ENCODE peak calls at places on chromosomes 1 and 21, in seven cellular contexts. Y is NB4, R is H1, G is A549, S is K562, Q is HepG2, D is GM12878. X is an unnamed sample.

GRCh38 chr1:43908858-43909257 is 24.7 kb upstream of the ARTN start:
- DNase-seq in R (no peak), D (no peak), Y (peak; percentile 21), Q (no peak), S (no peak), G (no peak), X (no peak)

GRCh38 chr1:46615088-46615487 is 1.5 kb downstream of the MOB3C start:
- DNase-seq in S (no peak), R (no peak), D (no peak), Y (no peak), G (no peak), Q (no peak), X (no peak)

GRCh38 chr1:230787471-230787870 is 40.3 kb downstream of the CAPN9 start:
- DNase-seq in Q (no peak), Y (no peak), D (no peak), S (no peak), R (no peak), G (no peak), X (no peak)

GRCh38 chr1:33195560-33195959 is 13.7 kb upstream of the TRIM62 start:
- DNase-seq in S (no peak), D (no peak), G (no peak), Q (no peak), Y (no peak), R (no peak), X (no peak)

GRCh38 chr1:41739061-41739955 is 179.4 kb downstream of the HIVEP3 start:
- DNase-seq in S (no peak), D (peak; percentile 66), Y (peak; percentile 98), G (no peak), Q (no peak), R (no peak), X (no peak)

GRCh38 chr1:100164226-100164625 is 13.8 kb downstream of the LRRC39 start:
- DNase-seq in G (no peak), Q (no peak), R (no peak), Y (no peak), D (no peak), S (no peak), X (no peak)

GRCh38 chr1:159889821-159890252 is 10.1 kb downstream of the CFAP45 start:
- DNase-seq in Q (no peak), S (peak; percentile 50), R (no peak), D (peak; percentile 67), Y (peak; percentile 91), G (peak; percentile 29), X (no peak)

GRCh38 chr1:66930823-66931174 is 6.0 kb downstream of the MIER1 start:
- DNase-seq in R (no peak), D (no peak), Y (no peak), S (no peak), G (no peak), Q (no peak), X (no peak)

GRCh38 chr1:26351591-26352337 is 2.2 kb downstream of the CRYBG2 start:
- DNase-seq in R (no peak), G (peak; percentile 78), Y (no peak), Q (peak; percentile 97), D (no peak), S (peak; percentile 54), X (no peak)

GRCh38 chr1:240234477-240235225 is 143.0 kb downstream of the FMN2 start:
- DNase-seq in R (no peak), S (no peak), Q (no peak), D (no peak), Y (no peak), G (no peak), X (no peak)

GRCh38 chr1:224524679-224525078 is 90.1 kb upstream of the WDR26 start:
- DNase-seq in R (no peak), G (no peak), Q (no peak), S (no peak), Y (no peak), D (no peak), X (no peak)

GRCh38 chr1:94068831-94069648 is 51.9 kb downstream of the ABCA4 start:
- DNase-seq in D (no peak), Y (no peak), S (no peak), Q (peak; percentile 87), G (peak; percentile 73), R (no peak), X (peak; percentile 29)

GRCh38 chr1:94069649-94070285 is 51.2 kb downstream of the ABCA4 start:
- DNase-seq in R (no peak), G (peak; percentile 38), D (no peak), S (no peak), Q (no peak), Y (no peak), X (no peak)

GRCh38 chr1:94070746-94071318 is 50.1 kb downstream of the ABCA4 start:
- DNase-seq in Y (no peak), D (no peak), G (no peak), S (no peak), R (no peak), Q (no peak), X (no peak)

GRCh38 chr1:94067196-94067595 is 53.8 kb downstream of the ABCA4 start:
- DNase-seq in R (no peak), S (no peak), Q (no peak), D (no peak), Y (no peak), G (no peak), X (no peak)

GRCh38 chr1:94068096-94068830 is 52.7 kb downstream of the ABCA4 start:
- DNase-seq in D (no peak), R (no peak), G (peak; percentile 69), Q (peak; percentile 95), S (no peak), Y (no peak), X (no peak)
- TF ChIP-seq MAX in D (no peak), R (no peak), G (no peak), Q (no peak), S (no peak), Y (no peak), X (no peak)

GRCh38 chr1:209172286-209172685 is 411.2 kb upstream of the CAMK1G start:
- DNase-seq in R (no peak), Y (no peak), Q (no peak), G (no peak), S (no peak), D (no peak), X (no peak)

GRCh38 chr1:209162651-209163050 is 420.9 kb upstream of the CAMK1G start:
- DNase-seq in Y (peak; percentile 1), R (no peak), D (no peak), G (no peak), S (no peak), Q (no peak), X (no peak)

DNA sequence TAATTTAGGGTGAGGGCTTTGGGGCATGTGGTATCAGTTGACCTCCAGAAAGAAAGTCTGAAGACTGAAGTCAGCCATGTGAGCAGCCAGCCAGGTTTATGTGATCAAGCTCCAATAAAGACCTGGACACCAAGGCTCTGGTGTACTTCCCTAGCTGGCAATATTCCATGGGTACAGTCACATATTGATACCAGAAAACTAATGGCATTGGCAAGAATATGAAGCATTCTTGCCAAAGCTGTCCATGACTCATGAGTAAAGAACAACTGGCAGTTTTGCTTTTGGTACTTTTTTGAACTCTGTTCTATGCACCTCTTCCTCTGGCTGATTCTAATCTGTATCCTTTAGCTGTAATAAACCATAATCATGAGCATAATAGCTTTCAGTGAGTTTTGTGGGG is 415.3 kb upstream of the CAMK1G start:
- DNase-seq in R (no peak), S (no peak), Q (no peak), Y (no peak), G (no peak), D (no peak), X (no peak)
- TF ChIP-seq MAX in R (no peak), S (no peak), Q (no peak), Y (no peak), G (no peak), D (no peak), X (no peak)

DNA sequence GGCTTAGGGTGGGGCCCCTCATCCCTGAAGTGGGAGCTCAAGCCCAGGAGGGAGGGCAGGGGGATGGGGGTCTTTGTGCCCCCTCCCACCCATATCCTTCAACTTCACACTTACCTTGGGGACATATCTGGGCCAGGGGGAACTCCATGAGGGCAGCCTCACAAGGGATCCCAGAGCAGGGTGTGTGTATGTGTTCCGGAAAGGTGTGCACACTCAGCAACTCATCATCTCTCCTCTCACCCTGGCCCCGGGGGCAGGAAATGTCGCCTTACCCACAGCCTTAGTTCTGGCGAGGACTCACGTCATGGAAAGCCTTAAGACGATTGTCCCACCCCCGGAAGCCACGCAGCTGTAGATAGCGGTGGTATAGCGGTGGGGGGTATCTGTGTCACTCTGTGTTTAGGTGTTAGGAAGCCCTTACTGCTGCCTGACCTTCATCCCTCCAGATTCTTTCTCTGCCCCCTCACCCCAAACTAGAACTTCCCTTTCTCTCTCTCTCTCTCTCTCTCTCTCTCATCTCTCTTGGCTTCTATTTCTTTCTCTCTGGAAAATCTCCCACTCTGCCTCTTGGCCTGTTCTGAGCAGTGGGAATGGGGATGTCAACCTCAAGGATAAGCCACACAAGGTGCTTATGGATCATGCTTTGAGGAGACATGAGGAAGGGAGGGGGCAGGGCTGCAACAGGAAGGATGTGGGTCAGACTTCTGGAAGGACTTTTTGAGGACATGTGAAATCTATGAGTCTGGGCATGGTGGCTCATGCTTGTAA is at the start of gene SH2D2A:
- DNase-seq in G (no peak), Q (no peak), D (peak; percentile 71), S (peak; percentile 78), Y (peak; percentile 81), R (no peak), X (no peak)
- TF ChIP-seq MAX in G (no peak), Q (no peak), D (no peak), S (no peak), Y (no peak), R (no peak), X (no peak)

GRCh38 chr21:42234464-42235241 is 15.7 kb downstream of the ABCG1 start:
- DNase-seq in G (peak; percentile 36), Q (peak; percentile 4), D (no peak), S (peak; percentile 92), Y (peak; percentile 72), R (peak; percentile 81), X (peak; percentile 81)
- TF ChIP-seq MAX in G (no peak), Q (no peak), D (no peak), S (no peak), Y (no peak), R (no peak), X (no peak)

DNA sequence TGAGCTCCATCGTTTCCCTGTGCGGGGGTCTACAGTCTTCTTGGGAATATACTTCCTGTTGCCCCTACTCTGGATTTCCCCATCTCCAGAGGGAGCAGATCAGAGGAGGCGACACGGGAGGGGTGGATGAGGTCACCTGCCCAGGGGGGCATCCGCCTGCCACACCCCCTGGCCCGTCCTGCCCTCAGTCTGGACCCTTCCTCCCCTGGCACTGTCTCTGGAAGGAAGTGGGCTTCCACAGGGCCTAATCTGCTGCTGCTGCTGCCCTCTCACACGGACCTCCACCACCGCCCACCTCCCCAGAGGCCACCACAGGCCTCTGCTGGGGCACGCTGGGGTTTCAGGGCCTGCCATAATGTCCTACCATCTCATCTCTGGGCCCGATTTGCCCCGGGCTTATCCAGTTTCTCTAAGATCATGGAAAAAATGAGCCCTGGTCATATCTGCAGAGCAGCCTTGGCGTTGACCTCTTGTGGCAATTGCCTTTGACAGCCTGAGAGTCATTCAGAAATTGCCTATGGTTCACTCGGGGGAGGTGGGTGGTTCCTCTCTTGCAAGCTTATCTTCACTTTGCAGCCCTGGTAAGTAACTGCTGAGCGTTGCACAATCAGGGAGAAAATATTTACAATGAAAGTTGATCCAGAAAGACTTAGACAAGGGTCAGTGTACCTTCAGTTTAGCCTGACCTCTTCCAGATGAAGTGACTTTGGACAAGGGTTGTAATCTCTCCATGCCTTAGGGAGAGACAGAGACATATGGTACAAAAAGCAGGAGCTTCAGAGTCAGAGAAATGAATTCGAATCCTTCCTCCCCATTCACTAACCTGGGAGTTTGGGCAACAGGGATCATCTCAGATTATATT is 252.5 kb downstream of the TOMM20 start:
- DNase-seq in R (no peak), Y (peak; percentile 97), Q (peak; percentile 98), D (no peak), G (peak; percentile 75), S (peak; percentile 94), X (no peak)
- TF ChIP-seq MAX in R (no peak), Y (no peak), Q (peak; percentile 64), D (no peak), G (no peak), S (peak; percentile 76), X (no peak)

GRCh38 chr1:91278754-91279153 is 125.9 kb downstream of the HFM1 start:
- DNase-seq in Q (peak; percentile 3), G (peak; percentile 18), R (no peak), S (no peak), D (no peak), Y (peak; percentile 31), X (no peak)
- TF ChIP-seq MAX in Q (no peak), G (no peak), R (no peak), S (no peak), D (no peak), Y (no peak), X (no peak)